ENCODE peak calls at places on chromosomes 16 and 17, in ten cellular contexts. S, M, P, N, H, K, R, A, J and W are unnamed samples.

GRCh38 chr16:85988723-85989313 is 89.9 kb downstream of the IRF8 start:
- DNase-seq in P (no peak), J (no peak), K (no peak), A (no peak), S (no peak), M (no peak), N (no peak), R (no peak), H (no peak), W (no peak)

GRCh38 chr16:27424772-27425498 is 23.0 kb downstream of the IL21R start:
- DNase-seq in A (no peak), H (no peak), K (no peak), N (no peak), R (no peak), M (no peak), J (no peak), P (no peak), S (no peak), W (no peak)

GRCh38 chr17:19413725-19414124 is 2.7 kb downstream of the RNF112 start:
- DNase-seq in S (no peak), H (no peak), N (no peak), M (no peak), R (no peak), J (no peak), A (no peak), K (no peak), P (no peak), W (no peak)

GRCh38 chr16:69106491-69107291 is 1.2 kb downstream of the HAS3 start:
- DNase-seq in H (no peak), N (no peak), R (no peak), K (no peak), S (no peak), A (peak; percentile 36), M (no peak), J (peak; percentile 23), P (no peak), W (no peak)

GRCh38 chr17:35094902-35095301 is 24.8 kb downstream of the RAD51D start:
- DNase-seq in S (peak; percentile 72), R (no peak), M (no peak), H (no peak), P (no peak), A (no peak), J (no peak), K (no peak), N (no peak), W (no peak)

GRCh38 chr17:79011451-79012147 is 2.0 kb upstream of the CANT1 start:
- DNase-seq in M (no peak), H (no peak), P (no peak), A (no peak), N (no peak), R (peak; percentile 29), J (no peak), K (no peak), S (no peak), W (no peak)

GRCh38 chr17:10050597-10051101 is 145.6 kb upstream of the RCVRN start:
- DNase-seq in J (peak; percentile 72), M (no peak), K (no peak), R (no peak), P (peak; percentile 25), H (no peak), S (no peak), N (no peak), A (no peak), W (no peak)

GRCh38 chr17:12415031-12415430 is 250.7 kb upstream of the MYOCD start:
- DNase-seq in A (peak; percentile 18), N (no peak), K (no peak), P (no peak), J (no peak), R (no peak), H (no peak), M (no peak), S (no peak), W (no peak)

GRCh38 chr17:2259769-2260536 is 43.6 kb downstream of the SMG6 start:
- DNase-seq in P (no peak), R (no peak), M (no peak), K (no peak), N (no peak), H (no peak), S (no peak), J (no peak), A (no peak), W (no peak)

GRCh38 chr17:7336240-7337175 is at the start of gene ACAP1:
- DNase-seq in R (no peak), P (no peak), M (peak; percentile 53), J (peak; percentile 83), S (no peak), K (peak; percentile 58), H (no peak), A (no peak), N (no peak), W (no peak)

GRCh38 chr17:62637809-62638208 is 10.3 kb downstream of the MRC2 start:
- DNase-seq in J (no peak), H (no peak), R (no peak), N (no peak), K (no peak), M (no peak), S (no peak), A (no peak), P (no peak), W (no peak)